ENCODE peak calls at places on chromosomes 6 and 20, in seven cellular contexts. One of them, this sample, is unnamed.

GRCh38 chr6:56448056-56448455 is 194.6 kb downstream of the DST start:
- DNase-seq in fibroblast of lung: no peak
- DNase-seq in esophagus squamous epithelium: no peak
- DNase-seq in SK-N-SH: peak
- DNase-seq in AG04450: no peak
- DNase-seq in Caco-2: no peak
- DNase-seq in cardiac muscle cell: peak
- DNase-seq in this sample: no peak

GRCh38 chr6:164991573-164991972 is 317.8 kb downstream of the C6orf118 start:
- DNase-seq in fibroblast of lung: no peak
- DNase-seq in esophagus squamous epithelium: no peak
- DNase-seq in SK-N-SH: no peak
- DNase-seq in AG04450: no peak
- DNase-seq in Caco-2: no peak
- DNase-seq in cardiac muscle cell: no peak
- DNase-seq in this sample: no peak

GRCh38 chr6:8481727-8482126 is 46.4 kb upstream of the SLC35B3 start:
- DNase-seq in fibroblast of lung: no peak
- DNase-seq in esophagus squamous epithelium: no peak
- DNase-seq in SK-N-SH: no peak
- DNase-seq in AG04450: no peak
- DNase-seq in Caco-2: no peak
- DNase-seq in cardiac muscle cell: peak
- DNase-seq in this sample: peak

GRCh38 chr20:34062651-34063482 is 49.2 kb downstream of the EIF2S2 start:
- DNase-seq in fibroblast of lung: peak
- DNase-seq in esophagus squamous epithelium: no peak
- DNase-seq in SK-N-SH: no peak
- DNase-seq in AG04450: no peak
- DNase-seq in Caco-2: no peak
- DNase-seq in cardiac muscle cell: no peak
- DNase-seq in this sample: no peak

GRCh38 chr6:143507358-143508145 is 4.0 kb downstream of the FUCA2 start:
- DNase-seq in fibroblast of lung: peak
- DNase-seq in esophagus squamous epithelium: no peak
- DNase-seq in SK-N-SH: no peak
- DNase-seq in AG04450: no peak
- DNase-seq in Caco-2: no peak
- DNase-seq in cardiac muscle cell: no peak
- DNase-seq in this sample: peak

GRCh38 chr20:36861875-36862801 is 13.8 kb upstream of the TLDC2 start:
- DNase-seq in fibroblast of lung: peak
- DNase-seq in esophagus squamous epithelium: no peak
- DNase-seq in SK-N-SH: peak
- DNase-seq in AG04450: no peak
- DNase-seq in Caco-2: no peak
- DNase-seq in cardiac muscle cell: peak
- DNase-seq in this sample: peak

GRCh38 chr6:17884501-17885039 is 102.9 kb downstream of the KIF13A start:
- DNase-seq in fibroblast of lung: peak
- DNase-seq in esophagus squamous epithelium: no peak
- DNase-seq in SK-N-SH: no peak
- DNase-seq in AG04450: no peak
- DNase-seq in Caco-2: no peak
- DNase-seq in cardiac muscle cell: no peak
- DNase-seq in this sample: no peak

GRCh38 chr20:32139947-32140346 is 30.4 kb downstream of the TM9SF4 start:
- DNase-seq in fibroblast of lung: no peak
- DNase-seq in esophagus squamous epithelium: no peak
- DNase-seq in SK-N-SH: no peak
- DNase-seq in AG04450: no peak
- DNase-seq in Caco-2: peak
- DNase-seq in cardiac muscle cell: no peak
- DNase-seq in this sample: no peak

GRCh38 chr6:56906752-56907151 is 48.2 kb upstream of the BEND6 start:
- DNase-seq in fibroblast of lung: peak
- DNase-seq in esophagus squamous epithelium: no peak
- DNase-seq in SK-N-SH: no peak
- DNase-seq in AG04450: no peak
- DNase-seq in Caco-2: no peak
- DNase-seq in cardiac muscle cell: peak
- DNase-seq in this sample: no peak

GRCh38 chr20:31720486-31721407 is 1.9 kb downstream of the BCL2L1 start:
- DNase-seq in fibroblast of lung: no peak
- DNase-seq in esophagus squamous epithelium: no peak
- DNase-seq in SK-N-SH: no peak
- DNase-seq in AG04450: no peak
- DNase-seq in Caco-2: peak
- DNase-seq in cardiac muscle cell: no peak
- DNase-seq in this sample: no peak

DNA sequence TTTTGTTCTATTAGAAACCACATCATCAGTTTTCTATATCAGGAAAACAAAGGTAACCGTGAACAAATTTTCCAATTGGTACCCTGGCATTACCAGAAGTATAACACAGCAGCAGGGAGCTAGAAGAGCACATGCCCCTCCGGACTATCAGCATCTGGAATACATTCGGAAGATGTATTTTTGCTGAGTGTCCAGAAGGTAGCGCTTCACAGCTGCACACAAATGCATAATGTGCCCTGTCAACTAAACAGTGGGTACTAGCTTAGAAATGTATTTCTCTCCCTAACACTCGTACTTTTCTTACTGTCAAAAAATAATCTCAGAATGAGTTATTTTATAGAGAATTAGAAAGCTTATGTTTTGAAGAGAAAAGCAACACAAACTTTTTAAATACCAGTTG is 77.6 kb downstream of the HUS1B start:
- DNase-seq in fibroblast of lung: no peak
- DNase-seq in esophagus squamous epithelium: no peak
- DNase-seq in SK-N-SH: peak
- DNase-seq in AG04450: no peak
- DNase-seq in Caco-2: no peak
- DNase-seq in cardiac muscle cell: peak
- DNase-seq in this sample: peak
- TF ChIP-seq CTCF in fibroblast of lung: peak
- TF ChIP-seq CTCF in esophagus squamous epithelium: no peak
- TF ChIP-seq CTCF in SK-N-SH: peak
- TF ChIP-seq CTCF in AG04450: peak
- TF ChIP-seq CTCF in Caco-2: peak
- TF ChIP-seq CTCF in cardiac muscle cell: peak
- TF ChIP-seq CTCF in this sample: peak

GRCh38 chr6:72621243-72622093 is at the start of gene KCNQ5:
- DNase-seq in fibroblast of lung: peak
- DNase-seq in esophagus squamous epithelium: no peak
- DNase-seq in SK-N-SH: peak
- DNase-seq in AG04450: no peak
- DNase-seq in Caco-2: no peak
- DNase-seq in cardiac muscle cell: peak
- DNase-seq in this sample: no peak

GRCh38 chr6:72622094-72622540 is 253 bp downstream of the KCNQ5 start:
- DNase-seq in fibroblast of lung: peak
- DNase-seq in esophagus squamous epithelium: no peak
- DNase-seq in SK-N-SH: peak
- DNase-seq in AG04450: no peak
- DNase-seq in Caco-2: no peak
- DNase-seq in cardiac muscle cell: peak
- DNase-seq in this sample: no peak

GRCh38 chr6:72624557-72625160 is 2.8 kb downstream of the KCNQ5 start:
- DNase-seq in fibroblast of lung: no peak
- DNase-seq in esophagus squamous epithelium: no peak
- DNase-seq in SK-N-SH: peak
- DNase-seq in AG04450: no peak
- DNase-seq in Caco-2: no peak
- DNase-seq in cardiac muscle cell: peak
- DNase-seq in this sample: no peak

GRCh38 chr6:72626126-72626525 is 4.3 kb downstream of the KCNQ5 start:
- DNase-seq in fibroblast of lung: no peak
- DNase-seq in esophagus squamous epithelium: no peak
- DNase-seq in SK-N-SH: no peak
- DNase-seq in AG04450: no peak
- DNase-seq in Caco-2: no peak
- DNase-seq in cardiac muscle cell: no peak
- DNase-seq in this sample: no peak

DNA sequence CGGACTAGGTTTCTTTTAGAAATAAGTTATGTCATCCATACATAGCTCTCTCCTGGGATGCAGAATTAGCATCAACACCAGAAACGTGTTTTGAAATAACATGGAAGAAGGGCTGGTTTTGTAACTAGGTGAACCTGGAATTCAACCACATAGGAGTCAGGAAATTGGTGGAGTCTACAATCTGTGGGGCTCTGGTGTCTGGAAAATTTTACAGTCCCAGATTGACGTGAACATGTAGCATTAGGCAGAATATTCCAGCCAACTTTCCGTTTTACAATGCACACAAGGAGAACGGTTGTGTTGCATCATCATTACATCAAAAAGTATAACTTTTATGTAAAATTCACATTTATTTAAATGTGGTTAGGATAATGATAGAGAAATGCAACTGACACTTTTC is 1.9 kb downstream of the KCNQ5 start:
- DNase-seq in fibroblast of lung: no peak
- DNase-seq in esophagus squamous epithelium: no peak
- DNase-seq in SK-N-SH: no peak
- DNase-seq in AG04450: no peak
- DNase-seq in Caco-2: no peak
- DNase-seq in cardiac muscle cell: peak
- DNase-seq in this sample: no peak
- H3K4me3 ChIP-seq in fibroblast of lung: peak
- H3K4me3 ChIP-seq in esophagus squamous epithelium: no peak
- H3K4me3 ChIP-seq in SK-N-SH: peak
- H3K4me3 ChIP-seq in AG04450: no peak
- H3K4me3 ChIP-seq in Caco-2: no peak
- H3K4me3 ChIP-seq in cardiac muscle cell: peak
- H3K4me3 ChIP-seq in this sample: peak

DNA sequence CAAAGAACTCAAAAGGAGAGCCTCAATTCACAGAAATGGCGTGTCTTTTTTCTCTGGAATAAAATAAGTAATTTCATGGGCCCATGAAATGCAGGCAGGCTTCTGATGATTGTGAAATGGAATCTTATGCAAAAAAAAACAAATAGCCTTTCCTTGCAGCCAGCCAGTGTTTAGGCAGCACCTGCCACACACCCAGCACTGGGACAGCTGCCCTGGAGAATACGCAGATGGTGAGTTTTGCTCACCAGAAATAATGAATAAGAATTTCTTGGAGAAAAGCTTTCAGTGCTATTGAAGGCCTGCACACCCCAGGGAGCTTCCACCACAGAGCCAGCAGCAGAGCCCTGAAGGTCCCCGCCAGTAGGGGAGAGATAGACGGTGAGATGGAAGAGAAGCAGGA is 55.0 kb downstream of the PXDC1 start:
- DNase-seq in fibroblast of lung: peak
- DNase-seq in esophagus squamous epithelium: no peak
- DNase-seq in SK-N-SH: no peak
- DNase-seq in AG04450: peak
- DNase-seq in Caco-2: no peak
- DNase-seq in cardiac muscle cell: peak
- DNase-seq in this sample: no peak
- TF ChIP-seq CTCF in fibroblast of lung: no peak
- TF ChIP-seq CTCF in esophagus squamous epithelium: no peak
- TF ChIP-seq CTCF in SK-N-SH: no peak
- TF ChIP-seq CTCF in AG04450: no peak
- TF ChIP-seq CTCF in Caco-2: no peak
- TF ChIP-seq CTCF in cardiac muscle cell: no peak
- TF ChIP-seq CTCF in this sample: no peak

GRCh38 chr6:90463874-90464273 is 123.0 kb downstream of the MAP3K7 start:
- DNase-seq in fibroblast of lung: no peak
- DNase-seq in esophagus squamous epithelium: no peak
- DNase-seq in SK-N-SH: no peak
- DNase-seq in AG04450: no peak
- DNase-seq in Caco-2: no peak
- DNase-seq in cardiac muscle cell: no peak
- DNase-seq in this sample: no peak
- H3K4me3 ChIP-seq in fibroblast of lung: no peak
- H3K4me3 ChIP-seq in esophagus squamous epithelium: no peak
- H3K4me3 ChIP-seq in SK-N-SH: no peak
- H3K4me3 ChIP-seq in AG04450: no peak
- H3K4me3 ChIP-seq in Caco-2: no peak
- H3K4me3 ChIP-seq in cardiac muscle cell: no peak
- H3K4me3 ChIP-seq in this sample: no peak

DNA sequence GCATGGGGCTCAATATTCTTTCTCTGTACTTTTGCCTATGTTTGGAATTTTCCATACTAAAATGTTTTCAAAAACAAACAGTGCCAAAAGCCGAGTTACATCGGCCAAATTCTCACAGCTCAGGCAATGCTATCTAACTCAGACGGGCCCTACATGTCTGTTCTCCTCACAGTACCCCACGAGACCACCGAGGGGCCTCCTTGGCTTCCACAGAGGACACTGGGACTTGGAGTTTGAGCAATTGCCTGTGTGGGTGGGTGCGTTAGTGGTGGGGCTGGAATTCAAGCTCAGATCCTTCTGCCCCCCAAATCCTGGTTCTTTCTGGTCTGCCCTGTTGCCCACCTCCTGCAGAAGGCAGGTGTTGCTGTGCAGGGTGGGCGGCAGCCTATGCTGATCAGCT is 413.2 kb downstream of the CDH26 start:
- DNase-seq in fibroblast of lung: no peak
- DNase-seq in esophagus squamous epithelium: no peak
- DNase-seq in SK-N-SH: no peak
- DNase-seq in AG04450: no peak
- DNase-seq in Caco-2: no peak
- DNase-seq in cardiac muscle cell: no peak
- DNase-seq in this sample: no peak
- TF ChIP-seq CTCF in fibroblast of lung: no peak
- TF ChIP-seq CTCF in esophagus squamous epithelium: no peak
- TF ChIP-seq CTCF in SK-N-SH: no peak
- TF ChIP-seq CTCF in AG04450: no peak
- TF ChIP-seq CTCF in Caco-2: no peak
- TF ChIP-seq CTCF in cardiac muscle cell: no peak
- TF ChIP-seq CTCF in this sample: no peak

GRCh38 chr20:62146019-62146755 is 2.6 kb downstream of the SS18L1 start:
- DNase-seq in fibroblast of lung: no peak
- DNase-seq in esophagus squamous epithelium: no peak
- DNase-seq in SK-N-SH: no peak
- DNase-seq in AG04450: no peak
- DNase-seq in Caco-2: no peak
- DNase-seq in cardiac muscle cell: no peak
- DNase-seq in this sample: no peak

GRCh38 chr20:62147125-62147524 is 3.6 kb downstream of the SS18L1 start:
- DNase-seq in fibroblast of lung: no peak
- DNase-seq in esophagus squamous epithelium: no peak
- DNase-seq in SK-N-SH: no peak
- DNase-seq in AG04450: no peak
- DNase-seq in Caco-2: no peak
- DNase-seq in cardiac muscle cell: no peak
- DNase-seq in this sample: no peak

GRCh38 chr20:62143976-62144825 is 632 bp downstream of the SS18L1 start:
- DNase-seq in fibroblast of lung: peak
- DNase-seq in esophagus squamous epithelium: no peak
- DNase-seq in SK-N-SH: peak
- DNase-seq in AG04450: no peak
- DNase-seq in Caco-2: peak
- DNase-seq in cardiac muscle cell: peak
- DNase-seq in this sample: no peak

GRCh38 chr20:62147528-62147927 is 4.0 kb downstream of the SS18L1 start:
- DNase-seq in fibroblast of lung: no peak
- DNase-seq in esophagus squamous epithelium: no peak
- DNase-seq in SK-N-SH: no peak
- DNase-seq in AG04450: no peak
- DNase-seq in Caco-2: no peak
- DNase-seq in cardiac muscle cell: no peak
- DNase-seq in this sample: no peak

GRCh38 chr20:62145688-62146018 is 2.1 kb downstream of the SS18L1 start:
- DNase-seq in fibroblast of lung: no peak
- DNase-seq in esophagus squamous epithelium: no peak
- DNase-seq in SK-N-SH: no peak
- DNase-seq in AG04450: no peak
- DNase-seq in Caco-2: no peak
- DNase-seq in cardiac muscle cell: no peak
- DNase-seq in this sample: no peak
- H3K4me3 ChIP-seq in fibroblast of lung: no peak
- H3K4me3 ChIP-seq in esophagus squamous epithelium: no peak
- H3K4me3 ChIP-seq in SK-N-SH: no peak
- H3K4me3 ChIP-seq in AG04450: no peak
- H3K4me3 ChIP-seq in Caco-2: no peak
- H3K4me3 ChIP-seq in cardiac muscle cell: no peak
- H3K4me3 ChIP-seq in this sample: no peak